ENCODE peak calls at places on chromosomes 7 and 10, in seven cellular contexts. One of them, this sample, is unnamed.

GRCh38 chr7:135743907-135744789 is 4.5 kb downstream of the FAM180A start:
- DNase-seq in heart left ventricle: no peak
- DNase-seq in lung: no peak
- DNase-seq in mucosa of descending colon: no peak
- DNase-seq in neuronal stem cell: no peak
- DNase-seq in fibroblast of lung: peak
- DNase-seq in neural progenitor cell: no peak
- DNase-seq in this sample: peak

GRCh38 chr10:124007102-124007772 is 86.2 kb downstream of the CHST15 start:
- DNase-seq in neural progenitor cell: no peak
- DNase-seq in fibroblast of lung: no peak
- DNase-seq in mucosa of descending colon: peak
- DNase-seq in heart left ventricle: no peak
- DNase-seq in neuronal stem cell: no peak
- DNase-seq in lung: no peak
- DNase-seq in this sample: no peak

GRCh38 chr10:100185364-100186252 is at the start of gene ERLIN1:
- DNase-seq in fibroblast of lung: peak
- DNase-seq in lung: peak
- DNase-seq in heart left ventricle: peak
- DNase-seq in mucosa of descending colon: peak
- DNase-seq in neural progenitor cell: peak
- DNase-seq in neuronal stem cell: peak
- DNase-seq in this sample: peak

GRCh38 chr10:79282388-79282787 is 64.9 kb upstream of the PPIF start:
- DNase-seq in lung: no peak
- DNase-seq in neural progenitor cell: no peak
- DNase-seq in heart left ventricle: no peak
- DNase-seq in mucosa of descending colon: no peak
- DNase-seq in fibroblast of lung: no peak
- DNase-seq in neuronal stem cell: no peak
- DNase-seq in this sample: no peak

GRCh38 chr10:79182763-79183467 is 114.1 kb downstream of the ZMIZ1 start:
- DNase-seq in neural progenitor cell: no peak
- DNase-seq in heart left ventricle: no peak
- DNase-seq in neuronal stem cell: no peak
- DNase-seq in lung: peak
- DNase-seq in mucosa of descending colon: no peak
- DNase-seq in fibroblast of lung: peak
- DNase-seq in this sample: no peak

GRCh38 chr7:137878333-137878961 is 31.7 kb upstream of the DGKI start:
- DNase-seq in neuronal stem cell: no peak
- DNase-seq in neural progenitor cell: no peak
- DNase-seq in mucosa of descending colon: peak
- DNase-seq in fibroblast of lung: peak
- DNase-seq in lung: no peak
- DNase-seq in heart left ventricle: peak
- DNase-seq in this sample: no peak

GRCh38 chr7:33062023-33062781 is at the start of gene NT5C3A:
- DNase-seq in mucosa of descending colon: no peak
- DNase-seq in heart left ventricle: peak
- DNase-seq in lung: peak
- DNase-seq in neuronal stem cell: peak
- DNase-seq in neural progenitor cell: peak
- DNase-seq in fibroblast of lung: peak
- DNase-seq in this sample: no peak

GRCh38 chr7:96075510-96076349 is 246.2 kb downstream of the SLC25A13 start:
- DNase-seq in neural progenitor cell: peak
- DNase-seq in mucosa of descending colon: peak
- DNase-seq in fibroblast of lung: peak
- DNase-seq in heart left ventricle: peak
- DNase-seq in lung: peak
- DNase-seq in neuronal stem cell: peak
- DNase-seq in this sample: peak

GRCh38 chr7:2309889-2310331 is 4.3 kb downstream of the SNX8 start:
- DNase-seq in lung: no peak
- DNase-seq in mucosa of descending colon: no peak
- DNase-seq in heart left ventricle: no peak
- DNase-seq in fibroblast of lung: peak
- DNase-seq in neuronal stem cell: peak
- DNase-seq in neural progenitor cell: peak
- DNase-seq in this sample: peak

GRCh38 chr7:30237271-30237695 is 47.1 kb upstream of the ZNRF2 start:
- DNase-seq in lung: no peak
- DNase-seq in neuronal stem cell: no peak
- DNase-seq in neural progenitor cell: no peak
- DNase-seq in mucosa of descending colon: no peak
- DNase-seq in fibroblast of lung: no peak
- DNase-seq in heart left ventricle: no peak
- DNase-seq in this sample: no peak

GRCh38 chr7:97021443-97022261 is 3.0 kb downstream of the DLX5 start:
- DNase-seq in fibroblast of lung: no peak
- DNase-seq in lung: no peak
- DNase-seq in neural progenitor cell: no peak
- DNase-seq in neuronal stem cell: peak
- DNase-seq in mucosa of descending colon: no peak
- DNase-seq in heart left ventricle: no peak
- DNase-seq in this sample: no peak

GRCh38 chr10:3081383-3081981 is 14.1 kb downstream of the PFKP start:
- DNase-seq in lung: no peak
- DNase-seq in heart left ventricle: no peak
- DNase-seq in neuronal stem cell: no peak
- DNase-seq in mucosa of descending colon: no peak
- DNase-seq in fibroblast of lung: no peak
- DNase-seq in neural progenitor cell: no peak
- DNase-seq in this sample: no peak

GRCh38 chr10:63128443-63128842 is 4.7 kb upstream of the NRBF2 start:
- DNase-seq in lung: no peak
- DNase-seq in heart left ventricle: no peak
- DNase-seq in neural progenitor cell: no peak
- DNase-seq in mucosa of descending colon: no peak
- DNase-seq in fibroblast of lung: peak
- DNase-seq in neuronal stem cell: no peak
- DNase-seq in this sample: no peak

GRCh38 chr7:141584935-141585334 is 33.7 kb downstream of the AGK start:
- DNase-seq in neuronal stem cell: no peak
- DNase-seq in lung: no peak
- DNase-seq in heart left ventricle: no peak
- DNase-seq in fibroblast of lung: no peak
- DNase-seq in mucosa of descending colon: no peak
- DNase-seq in neural progenitor cell: peak
- DNase-seq in this sample: no peak
- H3K4me3 ChIP-seq in neuronal stem cell: no peak
- H3K4me3 ChIP-seq in lung: no peak
- H3K4me3 ChIP-seq in heart left ventricle: no peak
- H3K4me3 ChIP-seq in fibroblast of lung: no peak
- H3K4me3 ChIP-seq in mucosa of descending colon: no peak
- H3K4me3 ChIP-seq in neural progenitor cell: no peak
- H3K4me3 ChIP-seq in this sample: no peak

GRCh38 chr10:104643023-104643663 is 2.1 kb downstream of the SORCS3 start:
- DNase-seq in neuronal stem cell: no peak
- DNase-seq in heart left ventricle: no peak
- DNase-seq in neural progenitor cell: no peak
- DNase-seq in mucosa of descending colon: no peak
- DNase-seq in fibroblast of lung: no peak
- DNase-seq in lung: no peak
- DNase-seq in this sample: no peak
- H3K4me3 ChIP-seq in neuronal stem cell: no peak
- H3K4me3 ChIP-seq in heart left ventricle: no peak
- H3K4me3 ChIP-seq in neural progenitor cell: peak
- H3K4me3 ChIP-seq in mucosa of descending colon: no peak
- H3K4me3 ChIP-seq in fibroblast of lung: no peak
- H3K4me3 ChIP-seq in lung: no peak
- H3K4me3 ChIP-seq in this sample: peak

DNA sequence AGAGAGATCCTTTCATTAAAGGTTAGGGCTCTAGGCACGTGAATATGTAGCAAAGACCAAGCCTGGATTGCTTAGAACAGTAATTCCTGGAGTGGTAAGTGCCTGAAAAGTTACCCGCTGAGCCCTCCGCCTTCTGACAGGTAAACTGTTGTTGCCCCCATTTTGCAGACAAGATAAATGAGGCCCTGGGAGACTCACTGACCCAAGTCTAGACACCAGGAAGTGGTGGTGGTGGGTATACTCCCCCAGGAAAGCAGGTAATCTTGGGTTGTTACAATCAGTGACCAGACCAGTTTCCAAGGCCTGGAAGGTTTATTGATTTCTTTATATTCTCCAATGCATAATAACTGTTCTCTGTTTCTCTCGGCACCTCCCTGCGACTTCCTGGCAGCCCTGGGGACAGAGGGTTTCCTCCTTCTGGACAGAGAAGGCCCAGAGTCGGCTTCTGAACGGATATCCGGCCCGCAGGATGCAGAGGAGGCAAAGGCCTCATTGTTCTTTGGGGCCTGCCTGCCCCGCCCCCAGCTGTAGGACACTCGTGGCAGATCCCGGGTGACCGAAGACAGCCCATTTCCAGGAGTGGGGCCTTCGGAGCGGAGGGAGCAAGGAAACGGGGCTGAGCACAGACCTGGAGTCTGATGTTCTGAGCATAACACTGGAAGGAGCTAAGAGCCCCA is 1.3 kb upstream of the GRK5 start:
- DNase-seq in mucosa of descending colon: peak
- DNase-seq in neuronal stem cell: no peak
- DNase-seq in fibroblast of lung: peak
- DNase-seq in neural progenitor cell: peak
- DNase-seq in heart left ventricle: peak
- DNase-seq in lung: peak
- DNase-seq in this sample: no peak
- H3K4me3 ChIP-seq in mucosa of descending colon: peak
- H3K4me3 ChIP-seq in neuronal stem cell: no peak
- H3K4me3 ChIP-seq in fibroblast of lung: peak
- H3K4me3 ChIP-seq in neural progenitor cell: peak
- H3K4me3 ChIP-seq in heart left ventricle: peak
- H3K4me3 ChIP-seq in lung: no peak
- H3K4me3 ChIP-seq in this sample: peak

GRCh38 chr7:100865971-100866720 is 1.0 kb upstream of the TRIP6 start:
- DNase-seq in neuronal stem cell: no peak
- DNase-seq in lung: peak
- DNase-seq in heart left ventricle: peak
- DNase-seq in neural progenitor cell: no peak
- DNase-seq in mucosa of descending colon: peak
- DNase-seq in fibroblast of lung: peak
- DNase-seq in this sample: no peak
- H3K4me3 ChIP-seq in neuronal stem cell: no peak
- H3K4me3 ChIP-seq in lung: peak
- H3K4me3 ChIP-seq in heart left ventricle: peak
- H3K4me3 ChIP-seq in neural progenitor cell: no peak
- H3K4me3 ChIP-seq in mucosa of descending colon: no peak
- H3K4me3 ChIP-seq in fibroblast of lung: no peak
- H3K4me3 ChIP-seq in this sample: no peak

DNA sequence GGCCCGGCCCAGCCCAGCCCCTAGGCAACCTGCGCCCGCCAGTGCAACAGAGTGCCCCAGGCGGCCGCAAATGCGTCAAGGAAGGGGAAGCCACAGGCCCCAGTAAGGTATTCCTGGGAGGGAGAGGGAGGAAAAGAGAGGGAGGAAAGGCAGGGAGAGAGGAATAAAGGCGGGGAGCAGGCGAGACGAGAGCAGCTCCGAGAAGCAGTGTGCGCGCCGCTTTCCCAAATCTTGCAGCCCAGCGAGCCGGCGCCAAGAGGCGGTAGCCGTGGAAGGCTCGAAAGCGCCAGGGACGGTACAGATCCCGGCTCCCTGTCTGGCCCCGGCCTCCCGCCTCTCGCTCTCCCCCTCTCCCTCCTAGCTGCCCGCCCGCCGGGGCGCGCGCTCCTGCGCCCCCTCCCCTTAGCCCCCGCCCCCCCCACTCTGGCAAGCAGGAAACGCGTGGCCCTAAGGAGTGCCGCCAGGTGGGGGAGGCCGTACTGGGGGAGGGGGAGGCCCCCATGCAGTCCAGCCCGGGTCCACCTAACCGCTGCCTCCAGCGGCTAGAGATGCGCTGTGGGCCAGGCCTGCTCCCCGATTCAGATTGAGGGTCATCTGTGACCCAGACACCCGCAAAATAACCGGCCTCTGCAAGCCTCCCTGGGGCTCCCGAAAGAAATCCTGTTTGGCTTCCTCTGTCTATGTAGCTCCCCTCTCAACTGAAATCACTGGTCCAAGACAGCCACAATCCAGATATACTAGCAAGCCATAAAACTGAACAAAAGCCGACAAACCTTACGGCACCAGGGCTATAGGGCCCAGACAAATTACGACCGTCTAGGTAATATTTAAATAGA is 4.2 kb downstream of the HOXA10 start:
- DNase-seq in mucosa of descending colon: peak
- DNase-seq in neural progenitor cell: peak
- DNase-seq in neuronal stem cell: no peak
- DNase-seq in lung: no peak
- DNase-seq in heart left ventricle: peak
- DNase-seq in fibroblast of lung: no peak
- DNase-seq in this sample: no peak
- H3K4me3 ChIP-seq in mucosa of descending colon: peak
- H3K4me3 ChIP-seq in neural progenitor cell: no peak
- H3K4me3 ChIP-seq in neuronal stem cell: no peak
- H3K4me3 ChIP-seq in lung: no peak
- H3K4me3 ChIP-seq in heart left ventricle: no peak
- H3K4me3 ChIP-seq in fibroblast of lung: no peak
- H3K4me3 ChIP-seq in this sample: no peak

GRCh38 chr7:157432541-157432956 is 95.7 kb downstream of the DNAJB6 start:
- DNase-seq in mucosa of descending colon: peak
- DNase-seq in fibroblast of lung: peak
- DNase-seq in neural progenitor cell: peak
- DNase-seq in heart left ventricle: no peak
- DNase-seq in lung: no peak
- DNase-seq in neuronal stem cell: peak
- DNase-seq in this sample: no peak
- H3K4me3 ChIP-seq in mucosa of descending colon: no peak
- H3K4me3 ChIP-seq in fibroblast of lung: no peak
- H3K4me3 ChIP-seq in neural progenitor cell: peak
- H3K4me3 ChIP-seq in heart left ventricle: peak
- H3K4me3 ChIP-seq in lung: no peak
- H3K4me3 ChIP-seq in neuronal stem cell: no peak
- H3K4me3 ChIP-seq in this sample: no peak

GRCh38 chr7:511476-512145 is 8.0 kb downstream of the PDGFA start:
- DNase-seq in neural progenitor cell: no peak
- DNase-seq in neuronal stem cell: no peak
- DNase-seq in mucosa of descending colon: peak
- DNase-seq in heart left ventricle: peak
- DNase-seq in lung: no peak
- DNase-seq in fibroblast of lung: no peak
- DNase-seq in this sample: no peak
- H3K4me3 ChIP-seq in neural progenitor cell: no peak
- H3K4me3 ChIP-seq in neuronal stem cell: no peak
- H3K4me3 ChIP-seq in mucosa of descending colon: no peak
- H3K4me3 ChIP-seq in heart left ventricle: no peak
- H3K4me3 ChIP-seq in lung: no peak
- H3K4me3 ChIP-seq in fibroblast of lung: no peak
- H3K4me3 ChIP-seq in this sample: no peak

This sample was measured in astrocyte of the cerebellum.